ENCODE peak calls at places on chromosomes 11 and 22, in four cellular contexts. X is iPS DF 6.9, N is hepatocyte, D is heart left ventricle. Y is an unnamed sample.

GRCh38 chr11:73995731-73996130 is 13.1 kb upstream of the UCP2 start:
- DNase-seq in X (no peak), N (no peak), D (no peak), Y (no peak)

GRCh38 chr22:29664731-29665130 is 55.1 kb upstream of the CABP7 start:
- DNase-seq in X (no peak), D (no peak), N (no peak), Y (no peak)

GRCh38 chr11:44852952-44853351 is 97.7 kb downstream of the TP53I11 start:
- DNase-seq in N (no peak), D (no peak), X (no peak), Y (no peak)

GRCh38 chr11:43376594-43376993 is 17.9 kb downstream of the TTC17 start:
- DNase-seq in D (no peak), X (no peak), N (peak; percentile 32), Y (no peak)

GRCh38 chr11:59144096-59144495 is 1.4 kb downstream of the FAM111A start:
- DNase-seq in D (no peak), N (no peak), X (no peak), Y (no peak)

GRCh38 chr22:49764151-49764581 is 63.5 kb downstream of the BRD1 start:
- DNase-seq in D (peak; percentile 27), N (no peak), X (no peak), Y (peak; percentile 83)

GRCh38 chr11:120643254-120643653 is 131.7 kb downstream of the GRIK4 start:
- DNase-seq in D (no peak), X (no peak), N (no peak), Y (no peak)

GRCh38 chr11:19725379-19726079 is 12.9 kb downstream of the NAV2 start:
- DNase-seq in D (no peak), N (no peak), X (no peak), Y (no peak)

GRCh38 chr11:48107188-48107704 is 109.4 kb upstream of the OR4B1 start:
- DNase-seq in N (no peak), X (no peak), D (no peak), Y (no peak)

GRCh38 chr11:125063429-125064043 is 431 bp downstream of the SLC37A2 start:
- DNase-seq in N (no peak), X (no peak), D (no peak), Y (peak; percentile 75)

GRCh38 chr11:65266210-65266609 is 4.4 kb downstream of the POLA2 start:
- DNase-seq in D (no peak), N (no peak), X (no peak), Y (peak; percentile 68)

GRCh38 chr11:1128333-1129142 is 29.2 kb upstream of the MUC5AC start:
- DNase-seq in D (no peak), X (no peak), N (no peak), Y (peak; percentile 55)

GRCh38 chr11:74462009-74462408 is 5.3 kb downstream of the KCNE3 start:
- DNase-seq in X (no peak), N (peak; percentile 72), D (peak; percentile 81), Y (peak; percentile 79)

GRCh38 chr11:85779956-85780640 is 30.8 kb downstream of the SYTL2 start:
- DNase-seq in N (peak; percentile 19), X (no peak), D (no peak), Y (no peak)

GRCh38 chr22:30427871-30428270 is 2.3 kb downstream of the MTFP1 start:
- DNase-seq in D (no peak), X (no peak), N (no peak), Y (no peak)

GRCh38 chr11:73187854-73188253 is 30.2 kb upstream of the P2RY2 start:
- DNase-seq in D (no peak), N (no peak), X (peak; percentile 52), Y (peak; percentile 66)

GRCh38 chr22:35681454-35682050 is 33.3 kb downstream of the APOL6 start:
- DNase-seq in D (no peak), X (no peak), N (no peak), Y (no peak)

GRCh38 chr11:33701302-33701701 is 676 bp upstream of the C11orf91 start:
- DNase-seq in X (no peak), N (no peak), D (no peak), Y (no peak)

GRCh38 chr11:368414-369335 is 624 bp upstream of the B4GALNT4 start:
- DNase-seq in D (no peak), N (peak; percentile 55), X (no peak), Y (peak; percentile 94)

GRCh38 chr22:38290347-38290746 is 17.5 kb upstream of the TMEM184B start:
- DNase-seq in N (peak; percentile 57), D (no peak), X (no peak), Y (no peak)

GRCh38 chr11:68121067-68121899 is at the start of gene CHKA:
- DNase-seq in N (peak; percentile 99), X (peak; percentile 87), D (peak; percentile 94), Y (peak; percentile 99)

GRCh38 chr11:102109896-102110760 is at the start of gene YAP1:
- DNase-seq in D (peak; percentile 93), X (no peak), N (peak; percentile 96), Y (peak; percentile 90)

GRCh38 chr11:16186680-16187079 is 169.7 kb downstream of the SOX6 start:
- DNase-seq in D (no peak), N (no peak), X (no peak), Y (no peak)

GRCh38 chr22:19473578-19473977 is 5.4 kb downstream of the UFD1 start:
- DNase-seq in N (no peak), D (no peak), X (no peak), Y (no peak)

GRCh38 chr11:61411589-61411988 is 18.2 kb downstream of the CPSF7 start:
- DNase-seq in N (no peak), X (no peak), D (no peak), Y (no peak)
- H3K36me3 ChIP-seq in N (no peaks in the 10 kb centered on the region), X (peaks cover 46% of the 10 kb centered on the region), D (peaks cover 100% of the 10 kb centered on the region), Y (peaks cover 52% of the 10 kb centered on the region)

GRCh38 chr22:40653361-40653760 is 16.8 kb upstream of the MRTFA start:
- DNase-seq in X (no peak), N (no peak), D (no peak), Y (no peak)

GRCh38 chr22:40654522-40655167 is 18.1 kb upstream of the MRTFA start:
- DNase-seq in N (peak; percentile 70), X (no peak), D (peak; percentile 57), Y (peak; percentile 58)

GRCh38 chr22:40648386-40648785 is 11.9 kb upstream of the MRTFA start:
- DNase-seq in X (no peak), D (no peak), N (no peak), Y (no peak)

GRCh38 chr22:40651563-40652501 is 15.3 kb upstream of the MRTFA start:
- DNase-seq in D (peak; percentile 98), N (peak; percentile 96), X (no peak), Y (peak; percentile 88)

DNA sequence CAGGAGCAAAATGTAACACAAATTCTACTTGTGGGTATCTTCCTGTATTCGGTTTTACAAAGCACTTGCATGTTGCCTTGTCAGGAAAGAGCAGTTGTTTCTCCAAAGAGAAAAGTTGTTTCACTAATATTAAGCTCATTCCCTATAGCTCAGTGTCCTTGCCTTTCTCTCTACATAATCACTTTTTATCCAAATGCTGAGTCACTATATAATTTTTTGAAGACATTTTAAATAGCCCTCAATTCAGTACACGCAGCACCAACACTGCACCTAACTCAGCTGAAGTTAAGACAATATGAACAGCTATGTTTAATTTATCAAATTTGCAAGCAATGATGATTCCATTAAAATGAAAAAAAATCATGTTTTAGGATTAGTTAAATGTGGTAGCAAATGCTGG is 14.5 kb upstream of the MRTFA start:
- DNase-seq in D (no peak), N (no peak), X (no peak), Y (no peak)
- H3K4me3 ChIP-seq in D (peak overlapping the region; percentile 63), N (no peak overlapping the region), X (no peak overlapping the region), Y (no peak overlapping the region)

DNA sequence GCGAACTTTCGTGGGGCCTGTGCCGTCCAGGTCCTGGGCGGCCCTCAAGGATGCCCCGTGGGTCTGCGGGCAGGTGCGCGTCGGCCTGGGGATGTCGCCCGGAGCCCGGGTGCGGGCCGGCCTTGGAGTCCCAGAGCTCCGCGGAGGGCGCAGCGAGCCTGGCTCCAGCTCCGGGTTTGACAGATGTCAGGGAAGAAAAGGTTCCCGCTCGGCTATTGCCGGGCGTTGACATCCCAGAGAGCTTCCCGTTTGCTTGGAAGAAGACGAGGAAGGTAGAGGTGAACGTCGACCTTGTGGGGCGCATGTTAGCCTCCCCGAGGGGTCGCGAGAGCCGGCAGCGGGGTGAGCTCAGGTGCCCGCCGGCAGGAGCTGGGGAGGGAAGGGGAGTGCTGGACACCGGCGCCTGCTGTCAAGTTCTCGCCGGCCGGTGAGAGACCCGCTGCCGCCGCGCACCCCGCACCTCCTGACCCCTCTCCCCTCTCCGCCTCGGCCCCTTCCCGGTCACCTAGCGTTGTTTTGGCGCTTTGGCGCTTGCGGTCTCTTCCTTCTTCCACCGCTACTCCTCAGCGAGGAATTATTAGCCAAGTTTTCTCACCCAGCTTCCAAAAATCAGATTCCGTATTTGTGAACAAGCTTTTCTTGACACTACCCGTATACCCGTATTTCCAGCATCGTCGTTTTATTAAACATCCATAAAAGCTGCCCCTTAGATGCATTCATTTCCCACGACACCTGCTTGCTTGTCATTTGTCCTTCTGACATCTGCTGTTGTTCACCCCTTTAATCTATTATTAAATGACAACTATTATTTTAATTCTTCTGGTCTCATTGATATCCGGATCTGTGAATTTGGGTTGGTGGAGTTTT is 1.3 kb downstream of the BMAL1 start:
- DNase-seq in X (no peak), N (peak; percentile 19), D (no peak), Y (peak; percentile 68)
- H3K27me3 ChIP-seq in X (peaks cover 16% of the 10 kb centered on the region), N (peaks cover 55% of the 10 kb centered on the region), D (no peaks in the 10 kb centered on the region), Y (peaks cover 59% of the 10 kb centered on the region)

GRCh38 chr11:61377461-61378160 is 14.8 kb upstream of the TMEM216 start:
- DNase-seq in D (no peak), N (no peak), X (no peak), Y (no peak)

GRCh38 chr11:61370349-61371005 is 8.3 kb downstream of the TMEM138 start:
- DNase-seq in D (no peak), N (no peak), X (no peak), Y (no peak)

GRCh38 chr11:61369372-61370348 is 7.5 kb downstream of the TMEM138 start:
- DNase-seq in D (peak; percentile 70), N (no peak), X (no peak), Y (no peak)

GRCh38 chr11:61375709-61376108 is 13.5 kb downstream of the TMEM138 start:
- DNase-seq in X (no peak), N (no peak), D (no peak), Y (no peak)

DNA sequence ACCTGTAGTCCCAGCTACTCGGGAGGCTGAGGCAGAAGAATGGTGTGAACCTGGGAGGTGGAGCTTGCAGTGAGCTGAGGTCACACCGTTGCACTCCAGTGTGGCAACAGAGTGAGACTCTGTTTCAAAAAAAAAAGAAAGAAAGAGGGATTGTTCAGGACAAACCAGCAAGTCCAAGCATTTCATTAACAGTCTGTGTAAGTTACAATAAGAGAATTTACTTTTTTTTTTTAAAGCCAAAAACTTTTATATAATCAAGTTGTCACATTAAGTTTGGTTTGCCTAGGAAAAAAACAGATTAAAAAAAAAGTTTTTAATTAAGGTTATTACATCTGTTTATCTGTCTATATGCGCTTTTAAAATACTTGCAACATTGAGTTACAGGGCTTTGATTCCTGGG is 10.5 kb downstream of the TMEM138 start:
- DNase-seq in X (no peak), D (no peak), N (no peak), Y (no peak)
- H3K36me3 ChIP-seq in X (peaks cover 11% of the 10 kb centered on the region), D (peaks cover 50% of the 10 kb centered on the region), N (no peaks in the 10 kb centered on the region), Y (peaks cover 9% of the 10 kb centered on the region)

DNA sequence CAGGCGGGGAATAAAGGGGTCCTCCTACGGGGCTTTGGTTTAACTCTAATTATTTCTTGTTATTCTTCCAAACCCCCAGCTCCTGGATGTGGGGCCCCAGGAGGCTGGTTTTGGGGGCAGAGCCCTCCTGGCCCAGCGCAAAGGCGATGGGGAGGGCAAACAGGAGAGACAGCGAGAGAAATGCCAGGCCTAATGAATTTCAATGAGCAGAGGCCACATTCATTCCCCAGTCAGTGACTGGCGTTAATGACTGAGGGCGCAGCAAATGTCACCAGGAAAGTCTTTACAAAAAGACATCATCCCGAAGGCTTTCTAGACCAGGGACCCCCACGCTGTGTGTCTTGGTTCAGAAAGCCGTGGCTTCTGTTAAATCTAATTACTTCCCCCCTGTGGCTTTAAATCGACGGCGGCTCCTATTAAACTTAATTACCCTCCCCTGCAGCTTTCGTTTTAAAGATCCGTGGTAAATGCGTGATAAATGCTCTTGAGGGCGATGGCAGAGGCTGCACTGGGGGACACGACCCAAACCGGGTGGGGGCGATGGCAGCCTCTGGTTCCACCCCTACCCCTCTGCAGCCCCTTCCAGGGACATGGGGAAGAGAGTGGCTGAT is 1.5 kb upstream of the FGF19 start:
- DNase-seq in N (no peak), D (no peak), X (no peak), Y (peak; percentile 63)
- H3K4me3 ChIP-seq in N (no peak overlapping the region), D (no peak overlapping the region), X (no peak overlapping the region), Y (peak overlapping the region; percentile 38)